ENCODE peak calls at places on chromosomes 4 and X, in ten cellular contexts. U, M, N, T, H, G, P, I, B and E are unnamed samples. For H3K4me1, the result is how much of the 10 kb centered on the place peaks cover.

GRCh38 chr4:1532549-1533395 is 126.5 kb upstream of the NKX1-1 start:
- DNase-seq in I (no peak), G (no peak), H (no peak), P (no peak), N (no peak), M (peak), U (no peak), T (no peak), B (no peak), E (no peak)

GRCh38 chr4:2771264-2771663 is 15.1 kb upstream of the TNIP2 start:
- DNase-seq in T (no peak), N (no peak), H (no peak), M (no peak), P (no peak), G (no peak), I (no peak), B (no peak), U (no peak), E (no peak)

GRCh38 chrX:129653181-129653984 is 1.4 kb downstream of the APLN start:
- DNase-seq in P (no peak), G (peak), I (no peak), N (no peak), B (no peak), U (no peak), M (no peak), T (no peak), H (no peak), E (no peak)

GRCh38 chr4:86338989-86339388 is 20.9 kb downstream of the MAPK10 start:
- DNase-seq in B (no peak), H (no peak), U (peak), M (no peak), T (no peak), N (no peak), I (peak), G (no peak), P (no peak), E (no peak)

GRCh38 chrX:84248226-84248625 is 60.2 kb upstream of the RPS6KA6 start:
- DNase-seq in T (no peak), N (no peak), U (no peak), I (no peak), G (no peak), H (no peak), M (no peak), P (no peak), B (no peak), E (no peak)

GRCh38 chrX:64570204-64570603 is 175.0 kb upstream of the MTMR8 start:
- DNase-seq in U (no peak), P (peak), T (no peak), H (no peak), G (no peak), M (no peak), N (no peak), I (no peak), B (no peak), E (no peak)

GRCh38 chr4:180828455-180829018 is 1414.7 kb upstream of the TENM3 start:
- DNase-seq in T (no peak), I (no peak), M (no peak), H (peak), G (no peak), U (peak), B (no peak), P (peak), N (no peak), E (peak)

GRCh38 chr4:62193726-62194125 is 993.6 kb downstream of the ADGRL3 start:
- DNase-seq in B (no peak), U (no peak), I (no peak), G (no peak), H (no peak), T (no peak), P (no peak), M (no peak), N (no peak), E (no peak)

GRCh38 chrX:68916891-68917290 is 88.1 kb downstream of the EFNB1 start:
- DNase-seq in N (no peak), B (no peak), P (no peak), T (no peak), M (no peak), U (no peak), I (no peak), H (no peak), G (no peak), E (no peak)

GRCh38 chr4:182749768-182750167 is 167.4 kb downstream of the DCTD start:
- DNase-seq in N (no peak), H (no peak), B (no peak), T (no peak), P (no peak), G (no peak), M (no peak), I (peak), U (no peak), E (no peak)

GRCh38 chr4:153927546-153927945 is 138.7 kb upstream of the SFRP2 start:
- DNase-seq in T (no peak), P (no peak), N (no peak), M (no peak), U (no peak), I (no peak), B (no peak), H (no peak), G (no peak), E (no peak)

GRCh38 chr4:183905593-183906485 is 732 bp downstream of the STOX2 start:
- DNase-seq in U (no peak), T (peak), N (no peak), B (no peak), I (peak), P (peak), M (peak), H (peak), G (peak), E (no peak)

GRCh38 chr4:48780867-48781219 is 764 bp upstream of the FRYL start:
- DNase-seq in T (peak), U (no peak), I (peak), G (peak), M (no peak), P (no peak), B (no peak), N (no peak), H (peak), E (peak)

GRCh38 chr4:41887821-41888699 is 47.2 kb upstream of the TMEM33 start:
- DNase-seq in M (no peak), U (peak), G (peak), N (peak), I (peak), B (no peak), H (no peak), P (peak), T (peak), E (peak)

GRCh38 chrX:141375011-141375730 is 132.9 kb upstream of the SPANXC start:
- DNase-seq in B (no peak), P (no peak), T (no peak), I (no peak), N (no peak), G (no peak), M (no peak), U (no peak), H (no peak), E (no peak)

GRCh38 chr4:78551420-78552351 is at the start of gene ANXA3:
- DNase-seq in U (no peak), H (peak), M (peak), N (peak), B (no peak), P (peak), I (peak), G (peak), T (peak), E (no peak)

GRCh38 chrX:110734894-110735541 is 60.6 kb downstream of the CHRDL1 start:
- DNase-seq in M (no peak), G (no peak), P (peak), I (no peak), N (no peak), H (no peak), U (no peak), B (no peak), T (no peak), E (no peak)

GRCh38 chrX:71547339-71547738 is 14.4 kb downstream of the OGT start:
- DNase-seq in H (no peak), N (no peak), U (no peak), B (no peak), M (no peak), I (no peak), P (peak), T (no peak), G (no peak), E (no peak)

GRCh38 chr4:69054578-69055200 is 41.6 kb upstream of the UGT2B7 start:
- DNase-seq in G (no peak), P (no peak), M (no peak), T (no peak), B (no peak), N (no peak), I (peak), U (peak), H (no peak), E (peak)

GRCh38 chr4:61763682-61764081 is 563.6 kb downstream of the ADGRL3 start:
- DNase-seq in P (no peak), G (no peak), H (no peak), I (no peak), B (no peak), N (no peak), T (no peak), U (no peak), M (no peak), E (no peak)

GRCh38 chr4:4658051-4658450 is 116.2 kb upstream of the STX18 start:
- DNase-seq in G (no peak), M (no peak), N (no peak), U (peak), T (no peak), B (no peak), H (no peak), I (no peak), P (no peak), E (no peak)

GRCh38 chr4:4656977-4657376 is 115.1 kb upstream of the STX18 start:
- DNase-seq in M (no peak), H (no peak), T (no peak), N (no peak), G (no peak), I (no peak), U (no peak), B (no peak), P (no peak), E (no peak)

GRCh38 chr4:4651811-4652609 is 110.2 kb upstream of the STX18 start:
- DNase-seq in N (no peak), T (no peak), I (no peak), M (no peak), H (no peak), U (no peak), G (no peak), P (peak), B (no peak), E (no peak)

GRCh38 chr4:4655901-4656300 is 114.1 kb upstream of the STX18 start:
- DNase-seq in N (no peak), H (no peak), B (no peak), T (no peak), M (no peak), G (no peak), U (no peak), I (no peak), P (no peak), E (no peak)

DNA sequence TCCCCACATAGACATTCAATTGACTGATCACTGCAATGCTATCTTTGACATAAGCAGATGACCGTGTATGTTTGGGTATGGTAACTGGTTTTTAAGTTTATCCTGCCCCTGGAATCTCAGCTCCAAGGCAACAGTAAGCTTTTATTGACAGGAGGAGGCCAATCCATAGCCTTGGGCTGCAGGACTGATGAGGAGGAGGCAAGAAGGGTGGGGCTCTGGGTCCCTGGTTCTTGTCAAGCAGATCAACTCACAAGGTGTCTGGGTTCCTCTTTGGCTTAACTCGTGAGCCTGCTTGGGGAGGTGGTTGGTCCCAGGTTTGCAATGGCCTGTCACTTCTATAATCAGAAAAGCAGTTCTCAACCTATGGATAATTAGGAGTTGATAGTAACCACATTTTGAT is 113.2 kb upstream of the STX18 start:
- DNase-seq in I (no peak), B (no peak), T (no peak), P (no peak), G (no peak), H (no peak), U (no peak), N (no peak), M (no peak), E (no peak)
- H3K4me1 ChIP-seq in I (under half), B (under half), T (under half), P (under half), G (under half), H (under half), U (under half), N (under half), M (under half), E (under half)

GRCh38 chr4:36256398-36256828 is 12.1 kb upstream of the ARAP2 start:
- DNase-seq in U (no peak), H (no peak), M (no peak), N (no peak), B (no peak), I (no peak), P (no peak), G (no peak), T (no peak), E (no peak)

GRCh38 chr4:36254355-36254754 is 10.0 kb upstream of the ARAP2 start:
- DNase-seq in U (no peak), I (no peak), G (no peak), N (no peak), B (no peak), T (no peak), H (no peak), M (no peak), P (no peak), E (no peak)

GRCh38 chr4:36260714-36261113 is 16.4 kb upstream of the ARAP2 start:
- DNase-seq in U (no peak), G (no peak), H (no peak), T (no peak), B (no peak), P (no peak), M (no peak), I (no peak), N (no peak), E (no peak)

GRCh38 chr4:36251983-36252382 is 7.7 kb upstream of the ARAP2 start:
- DNase-seq in M (no peak), H (no peak), U (no peak), N (no peak), I (no peak), P (no peak), T (no peak), B (no peak), G (no peak), E (no peak)

GRCh38 chr4:36255575-36255974 is 11.3 kb upstream of the ARAP2 start:
- DNase-seq in H (no peak), T (peak), N (no peak), M (no peak), G (no peak), B (no peak), U (no peak), P (no peak), I (no peak), E (no peak)
- TF ChIP-seq POLR2AphosphoS5 in H (no peak), T (no peak), N (no peak), M (no peak), G (no peak), B (no peak), U (no peak), P (no peak), I (no peak), E (no peak)

GRCh38 chr4:169254546-169254983 is 16.2 kb downstream of the SH3RF1 start:
- DNase-seq in T (no peak), N (no peak), G (no peak), M (no peak), H (no peak), U (peak), P (no peak), B (no peak), I (peak), E (peak)

GRCh38 chr4:169252339-169253086 is 18.2 kb downstream of the SH3RF1 start:
- DNase-seq in B (no peak), H (no peak), I (peak), T (no peak), N (no peak), P (no peak), U (no peak), M (no peak), G (no peak), E (no peak)

GRCh38 chr4:169253087-169253675 is 17.6 kb downstream of the SH3RF1 start:
- DNase-seq in M (no peak), I (peak), G (no peak), U (no peak), P (no peak), N (no peak), B (no peak), T (no peak), H (no peak), E (no peak)

GRCh38 chr4:169256101-169256612 is 14.6 kb downstream of the SH3RF1 start:
- DNase-seq in I (no peak), P (no peak), H (no peak), M (no peak), T (no peak), B (no peak), G (no peak), U (no peak), N (no peak), E (no peak)

DNA sequence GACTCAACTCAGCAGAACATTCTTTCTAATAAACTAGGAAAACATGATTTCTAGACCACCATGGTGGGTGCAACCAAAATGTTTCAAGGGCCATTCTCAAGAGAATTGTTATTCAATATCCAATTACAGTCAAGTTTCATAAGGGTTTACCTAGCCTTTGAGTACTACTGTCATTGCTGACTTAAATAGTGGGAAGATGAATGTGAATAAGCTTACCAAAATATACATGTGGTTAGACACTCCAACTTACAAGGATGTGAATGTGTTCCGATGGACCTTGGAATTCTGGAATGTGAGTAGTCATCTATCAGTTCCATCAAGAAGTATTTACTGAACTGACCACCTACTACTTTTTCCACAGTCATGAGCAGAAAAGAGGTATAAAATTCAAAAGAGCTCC is 16.9 kb downstream of the SH3RF1 start:
- DNase-seq in U (no peak), I (peak), M (no peak), N (no peak), B (no peak), H (no peak), P (no peak), G (no peak), T (no peak), E (no peak)
- H3K4me1 ChIP-seq in U (half or more), I (half or more), M (half or more), N (under half), B (half or more), H (under half), P (half or more), G (half or more), T (under half), E (half or more)

GRCh38 chrX:2897311-2897689 is 31.8 kb downstream of the ARSD start:
- DNase-seq in G (peak), U (no peak), T (no peak), B (no peak), P (no peak), H (no peak), N (no peak), I (no peak), M (no peak), E (no peak)

GRCh38 chrX:2898861-2899512 is 30.2 kb downstream of the ARSD start:
- DNase-seq in B (no peak), M (no peak), N (no peak), U (no peak), P (no peak), H (peak), G (peak), I (no peak), T (peak), E (peak)

GRCh38 chrX:2892816-2893215 is 36.3 kb downstream of the ARSD start:
- DNase-seq in H (no peak), P (no peak), I (no peak), N (no peak), M (no peak), U (no peak), B (no peak), T (no peak), G (no peak), E (no peak)

GRCh38 chrX:2889045-2889605 is 40.0 kb downstream of the ARSD start:
- DNase-seq in P (no peak), H (no peak), T (no peak), I (no peak), M (no peak), N (no peak), G (no peak), B (no peak), U (no peak), E (no peak)

DNA sequence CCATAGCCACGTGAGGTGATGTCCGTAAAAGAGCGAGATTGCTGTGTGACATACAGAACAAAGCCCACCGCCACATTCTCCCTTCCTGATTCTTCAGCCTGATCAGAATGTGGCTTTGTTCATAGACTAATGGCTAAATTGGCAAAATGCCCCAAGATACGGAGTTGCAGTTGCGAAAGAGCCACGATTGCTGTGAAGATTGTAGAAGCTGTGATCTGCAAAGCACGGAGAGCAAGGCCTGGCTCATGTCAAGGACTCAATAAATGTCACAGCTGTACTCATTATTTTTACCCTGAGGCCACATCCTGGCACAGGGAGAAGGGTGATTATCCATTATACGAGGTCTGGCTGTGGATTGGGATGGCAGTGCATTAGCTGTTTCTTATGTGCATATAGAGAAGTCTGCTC is 34.2 kb downstream of the ARSD start:
- DNase-seq in N (no peak), M (no peak), P (no peak), H (peak), G (peak), U (no peak), B (no peak), I (no peak), T (peak), E (peak)
- TF ChIP-seq POLR2AphosphoS5 in N (no peak), M (no peak), P (no peak), H (peak), G (no peak), U (no peak), B (no peak), I (no peak), T (peak), E (no peak)

GRCh38 chr4:108142870-108143269 is 25.9 kb downstream of the LEF1 start:
- DNase-seq in I (no peak), G (no peak), M (no peak), T (no peak), P (no peak), U (no peak), B (no peak), N (no peak), H (no peak), E (no peak)

GRCh38 chr4:108139089-108139488 is 29.6 kb downstream of the LEF1 start:
- DNase-seq in G (no peak), T (no peak), H (no peak), B (no peak), U (no peak), M (no peak), N (no peak), P (no peak), I (no peak), E (no peak)

GRCh38 chr4:108143515-108143914 is 25.2 kb downstream of the LEF1 start:
- DNase-seq in G (no peak), N (no peak), H (no peak), I (no peak), P (peak), U (no peak), T (no peak), M (no peak), B (no peak), E (no peak)

GRCh38 chr4:108141213-108142045 is 27.3 kb downstream of the LEF1 start:
- DNase-seq in T (no peak), H (no peak), U (no peak), I (no peak), B (no peak), G (no peak), N (no peak), P (peak), M (no peak), E (no peak)

GRCh38 chr4:108140328-108140727 is 28.4 kb downstream of the LEF1 start:
- DNase-seq in N (no peak), T (no peak), H (no peak), B (no peak), U (no peak), I (no peak), P (no peak), G (no peak), M (no peak), E (no peak)
- H3K4me1 ChIP-seq in N (under half), T (under half), H (under half), B (under half), U (under half), I (under half), P (under half), G (under half), M (under half), E (under half)